ENCODE peak calls at places on chromosomes 12 and 14, in six cellular contexts. One of them, this sample, is unnamed.

GRCh38 chr12:131901431-131902331 is 7.3 kb downstream of the ULK1 start:
- DNase-seq in HFF-Myc: no peak
- DNase-seq in CD8-positive, alpha-beta T cell: no peak
- DNase-seq in thoracic aorta: no peak
- DNase-seq in fibroblast of pulmonary artery: no peak
- DNase-seq in RWPE2: peak
- DNase-seq in this sample: no peak

GRCh38 chr14:55265197-55265596 is 6.0 kb upstream of the FBXO34 start:
- DNase-seq in HFF-Myc: no peak
- DNase-seq in CD8-positive, alpha-beta T cell: no peak
- DNase-seq in thoracic aorta: no peak
- DNase-seq in fibroblast of pulmonary artery: no peak
- DNase-seq in RWPE2: no peak
- DNase-seq in this sample: no peak

GRCh38 chr12:132144115-132145071 is at the start of the genes DDX51 and NOC4L:
- DNase-seq in HFF-Myc: peak
- DNase-seq in CD8-positive, alpha-beta T cell: peak
- DNase-seq in thoracic aorta: peak
- DNase-seq in fibroblast of pulmonary artery: peak
- DNase-seq in RWPE2: peak
- DNase-seq in this sample: peak

GRCh38 chr12:13547283-13547682 is 350.8 kb downstream of the EMP1 start:
- DNase-seq in HFF-Myc: no peak
- DNase-seq in CD8-positive, alpha-beta T cell: no peak
- DNase-seq in thoracic aorta: no peak
- DNase-seq in fibroblast of pulmonary artery: no peak
- DNase-seq in RWPE2: no peak
- DNase-seq in this sample: no peak

GRCh38 chr12:128012110-128012509 is 254.9 kb upstream of the TMEM132C start:
- DNase-seq in HFF-Myc: no peak
- DNase-seq in CD8-positive, alpha-beta T cell: no peak
- DNase-seq in thoracic aorta: no peak
- DNase-seq in fibroblast of pulmonary artery: no peak
- DNase-seq in RWPE2: no peak
- DNase-seq in this sample: no peak

GRCh38 chr12:89571481-89572190 is 45.8 kb upstream of the POC1B start:
- DNase-seq in HFF-Myc: peak
- DNase-seq in CD8-positive, alpha-beta T cell: no peak
- DNase-seq in thoracic aorta: no peak
- DNase-seq in fibroblast of pulmonary artery: peak
- DNase-seq in RWPE2: no peak
- DNase-seq in this sample: peak

GRCh38 chr14:91830777-91831176 is 36.6 kb downstream of the TC2N start:
- DNase-seq in HFF-Myc: no peak
- DNase-seq in CD8-positive, alpha-beta T cell: no peak
- DNase-seq in thoracic aorta: no peak
- DNase-seq in fibroblast of pulmonary artery: no peak
- DNase-seq in RWPE2: no peak
- DNase-seq in this sample: no peak

GRCh38 chr12:30996752-30997151 is 70.2 kb downstream of the TSPAN11 start:
- DNase-seq in HFF-Myc: no peak
- DNase-seq in CD8-positive, alpha-beta T cell: no peak
- DNase-seq in thoracic aorta: no peak
- DNase-seq in fibroblast of pulmonary artery: no peak
- DNase-seq in RWPE2: no peak
- DNase-seq in this sample: no peak

GRCh38 chr14:96053600-96054381 is 14.6 kb downstream of the C14orf132 start:
- DNase-seq in HFF-Myc: peak
- DNase-seq in CD8-positive, alpha-beta T cell: no peak
- DNase-seq in thoracic aorta: peak
- DNase-seq in fibroblast of pulmonary artery: peak
- DNase-seq in RWPE2: no peak
- DNase-seq in this sample: peak

GRCh38 chr12:116172224-116172849 is 105.2 kb downstream of the MED13L start:
- DNase-seq in HFF-Myc: no peak
- DNase-seq in CD8-positive, alpha-beta T cell: no peak
- DNase-seq in thoracic aorta: no peak
- DNase-seq in fibroblast of pulmonary artery: peak
- DNase-seq in RWPE2: no peak
- DNase-seq in this sample: no peak

GRCh38 chr14:99571303-99571986 is 32.6 kb downstream of the CCDC85C start:
- DNase-seq in HFF-Myc: no peak
- DNase-seq in CD8-positive, alpha-beta T cell: no peak
- DNase-seq in thoracic aorta: no peak
- DNase-seq in fibroblast of pulmonary artery: no peak
- DNase-seq in RWPE2: no peak
- DNase-seq in this sample: no peak

GRCh38 chr14:77660754-77661153 is 44.3 kb upstream of the SPTLC2 start:
- DNase-seq in HFF-Myc: no peak
- DNase-seq in CD8-positive, alpha-beta T cell: no peak
- DNase-seq in thoracic aorta: no peak
- DNase-seq in fibroblast of pulmonary artery: no peak
- DNase-seq in RWPE2: no peak
- DNase-seq in this sample: no peak

GRCh38 chr12:131000000-131000486 is 46.3 kb downstream of the ADGRD1 start:
- DNase-seq in HFF-Myc: no peak
- DNase-seq in CD8-positive, alpha-beta T cell: no peak
- DNase-seq in thoracic aorta: no peak
- DNase-seq in fibroblast of pulmonary artery: no peak
- DNase-seq in RWPE2: no peak
- DNase-seq in this sample: no peak

GRCh38 chr14:100535287-100536131 is 51.7 kb downstream of the BEGAIN start:
- DNase-seq in HFF-Myc: no peak
- DNase-seq in CD8-positive, alpha-beta T cell: no peak
- DNase-seq in thoracic aorta: no peak
- DNase-seq in fibroblast of pulmonary artery: no peak
- DNase-seq in RWPE2: peak
- DNase-seq in this sample: no peak

GRCh38 chr12:128402481-128402880 is 135.5 kb downstream of the TMEM132C start:
- DNase-seq in HFF-Myc: no peak
- DNase-seq in CD8-positive, alpha-beta T cell: no peak
- DNase-seq in thoracic aorta: no peak
- DNase-seq in fibroblast of pulmonary artery: no peak
- DNase-seq in RWPE2: no peak
- DNase-seq in this sample: no peak

GRCh38 chr12:59452259-59452658 is 143.6 kb upstream of the SLC16A7 start:
- DNase-seq in HFF-Myc: peak
- DNase-seq in CD8-positive, alpha-beta T cell: no peak
- DNase-seq in thoracic aorta: no peak
- DNase-seq in fibroblast of pulmonary artery: peak
- DNase-seq in RWPE2: no peak
- DNase-seq in this sample: peak

GRCh38 chr12:101915856-101916255 is 38.5 kb downstream of the DRAM1 start:
- DNase-seq in HFF-Myc: no peak
- DNase-seq in CD8-positive, alpha-beta T cell: no peak
- DNase-seq in thoracic aorta: no peak
- DNase-seq in fibroblast of pulmonary artery: no peak
- DNase-seq in RWPE2: no peak
- DNase-seq in this sample: no peak

GRCh38 chr12:105102673-105103072 is 4.9 kb upstream of the WASHC4 start:
- DNase-seq in HFF-Myc: no peak
- DNase-seq in CD8-positive, alpha-beta T cell: no peak
- DNase-seq in thoracic aorta: no peak
- DNase-seq in fibroblast of pulmonary artery: no peak
- DNase-seq in RWPE2: no peak
- DNase-seq in this sample: no peak

GRCh38 chr12:112906712-112907414 is at the start of gene OAS1:
- DNase-seq in HFF-Myc: peak
- DNase-seq in CD8-positive, alpha-beta T cell: peak
- DNase-seq in thoracic aorta: no peak
- DNase-seq in fibroblast of pulmonary artery: peak
- DNase-seq in RWPE2: no peak
- DNase-seq in this sample: peak

GRCh38 chr12:24851816-24852337 is 97.0 kb downstream of the BCAT1 start:
- DNase-seq in HFF-Myc: no peak
- DNase-seq in CD8-positive, alpha-beta T cell: no peak
- DNase-seq in thoracic aorta: no peak
- DNase-seq in fibroblast of pulmonary artery: no peak
- DNase-seq in RWPE2: no peak
- DNase-seq in this sample: no peak

GRCh38 chr12:110966081-110966760 is 45.8 kb upstream of the MYL2 start:
- DNase-seq in HFF-Myc: no peak
- DNase-seq in CD8-positive, alpha-beta T cell: no peak
- DNase-seq in thoracic aorta: no peak
- DNase-seq in fibroblast of pulmonary artery: peak
- DNase-seq in RWPE2: no peak
- DNase-seq in this sample: no peak

GRCh38 chr12:121080909-121081308 is 41.9 kb upstream of the OASL start:
- DNase-seq in HFF-Myc: no peak
- DNase-seq in CD8-positive, alpha-beta T cell: no peak
- DNase-seq in thoracic aorta: no peak
- DNase-seq in fibroblast of pulmonary artery: no peak
- DNase-seq in RWPE2: no peak
- DNase-seq in this sample: no peak

GRCh38 chr12:50690923-50691322 is 73.0 kb upstream of the ATF1 start:
- DNase-seq in HFF-Myc: no peak
- DNase-seq in CD8-positive, alpha-beta T cell: no peak
- DNase-seq in thoracic aorta: no peak
- DNase-seq in fibroblast of pulmonary artery: peak
- DNase-seq in RWPE2: no peak
- DNase-seq in this sample: no peak

GRCh38 chr12:100797246-100797645 is 2.7 kb downstream of the ANO4 start:
- DNase-seq in HFF-Myc: no peak
- DNase-seq in CD8-positive, alpha-beta T cell: no peak
- DNase-seq in thoracic aorta: no peak
- DNase-seq in fibroblast of pulmonary artery: no peak
- DNase-seq in RWPE2: no peak
- DNase-seq in this sample: no peak

GRCh38 chr12:6272300-6273208 is 37.9 kb upstream of the PLEKHG6 start:
- DNase-seq in HFF-Myc: no peak
- DNase-seq in CD8-positive, alpha-beta T cell: no peak
- DNase-seq in thoracic aorta: no peak
- DNase-seq in fibroblast of pulmonary artery: no peak
- DNase-seq in RWPE2: peak
- DNase-seq in this sample: no peak

GRCh38 chr12:127548123-127548553 is 718.8 kb upstream of the TMEM132C start:
- DNase-seq in HFF-Myc: peak
- DNase-seq in CD8-positive, alpha-beta T cell: no peak
- DNase-seq in thoracic aorta: no peak
- DNase-seq in fibroblast of pulmonary artery: no peak
- DNase-seq in RWPE2: no peak
- DNase-seq in this sample: peak

GRCh38 chr12:116524964-116525379 is 34.2 kb upstream of the MAP1LC3B2 start:
- DNase-seq in HFF-Myc: no peak
- DNase-seq in CD8-positive, alpha-beta T cell: no peak
- DNase-seq in thoracic aorta: no peak
- DNase-seq in fibroblast of pulmonary artery: no peak
- DNase-seq in RWPE2: no peak
- DNase-seq in this sample: peak

GRCh38 chr12:112386726-112387125 is 4.5 kb upstream of the HECTD4 start:
- DNase-seq in HFF-Myc: no peak
- DNase-seq in CD8-positive, alpha-beta T cell: no peak
- DNase-seq in thoracic aorta: no peak
- DNase-seq in fibroblast of pulmonary artery: peak
- DNase-seq in RWPE2: no peak
- DNase-seq in this sample: no peak

GRCh38 chr12:80834724-80835123 is 103.0 kb downstream of the LIN7A start:
- DNase-seq in HFF-Myc: no peak
- DNase-seq in CD8-positive, alpha-beta T cell: no peak
- DNase-seq in thoracic aorta: no peak
- DNase-seq in fibroblast of pulmonary artery: no peak
- DNase-seq in RWPE2: no peak
- DNase-seq in this sample: no peak

GRCh38 chr14:21454843-21455550 is 926 bp downstream of the CHD8 start:
- DNase-seq in HFF-Myc: no peak
- DNase-seq in CD8-positive, alpha-beta T cell: no peak
- DNase-seq in thoracic aorta: no peak
- DNase-seq in fibroblast of pulmonary artery: no peak
- DNase-seq in RWPE2: no peak
- DNase-seq in this sample: no peak

GRCh38 chr12:39037115-39037514 is 131.7 kb upstream of the CPNE8 start:
- DNase-seq in HFF-Myc: no peak
- DNase-seq in CD8-positive, alpha-beta T cell: no peak
- DNase-seq in thoracic aorta: no peak
- DNase-seq in fibroblast of pulmonary artery: no peak
- DNase-seq in RWPE2: no peak
- DNase-seq in this sample: no peak
- H3K4me3 ChIP-seq in HFF-Myc: no peak
- H3K4me3 ChIP-seq in CD8-positive, alpha-beta T cell: no peak
- H3K4me3 ChIP-seq in thoracic aorta: no peak
- H3K4me3 ChIP-seq in fibroblast of pulmonary artery: no peak
- H3K4me3 ChIP-seq in RWPE2: no peak
- H3K4me3 ChIP-seq in this sample: no peak

GRCh38 chr12:57738142-57738474 is 434 bp downstream of the AGAP2 start:
- DNase-seq in HFF-Myc: no peak
- DNase-seq in CD8-positive, alpha-beta T cell: no peak
- DNase-seq in thoracic aorta: no peak
- DNase-seq in fibroblast of pulmonary artery: no peak
- DNase-seq in RWPE2: no peak
- DNase-seq in this sample: no peak
- H3K4me3 ChIP-seq in HFF-Myc: peak
- H3K4me3 ChIP-seq in CD8-positive, alpha-beta T cell: no peak
- H3K4me3 ChIP-seq in thoracic aorta: peak
- H3K4me3 ChIP-seq in fibroblast of pulmonary artery: peak
- H3K4me3 ChIP-seq in RWPE2: peak
- H3K4me3 ChIP-seq in this sample: no peak

GRCh38 chr12:91513354-91513753 is 330.7 kb upstream of the DCN start:
- DNase-seq in HFF-Myc: no peak
- DNase-seq in CD8-positive, alpha-beta T cell: no peak
- DNase-seq in thoracic aorta: no peak
- DNase-seq in fibroblast of pulmonary artery: no peak
- DNase-seq in RWPE2: no peak
- DNase-seq in this sample: no peak
- H3K4me3 ChIP-seq in HFF-Myc: no peak
- H3K4me3 ChIP-seq in CD8-positive, alpha-beta T cell: no peak
- H3K4me3 ChIP-seq in thoracic aorta: no peak
- H3K4me3 ChIP-seq in fibroblast of pulmonary artery: no peak
- H3K4me3 ChIP-seq in RWPE2: no peak
- H3K4me3 ChIP-seq in this sample: no peak

GRCh38 chr12:53622724-53623123 is 3.5 kb downstream of the ATF7 start:
- DNase-seq in HFF-Myc: no peak
- DNase-seq in CD8-positive, alpha-beta T cell: no peak
- DNase-seq in thoracic aorta: no peak
- DNase-seq in fibroblast of pulmonary artery: no peak
- DNase-seq in RWPE2: no peak
- DNase-seq in this sample: no peak

GRCh38 chr12:53617700-53618099 is 8.5 kb downstream of the ATF7 start:
- DNase-seq in HFF-Myc: no peak
- DNase-seq in CD8-positive, alpha-beta T cell: no peak
- DNase-seq in thoracic aorta: no peak
- DNase-seq in fibroblast of pulmonary artery: no peak
- DNase-seq in RWPE2: no peak
- DNase-seq in this sample: no peak

GRCh38 chr12:53613821-53614220 is 12.4 kb downstream of the ATF7 start:
- DNase-seq in HFF-Myc: no peak
- DNase-seq in CD8-positive, alpha-beta T cell: no peak
- DNase-seq in thoracic aorta: no peak
- DNase-seq in fibroblast of pulmonary artery: no peak
- DNase-seq in RWPE2: no peak
- DNase-seq in this sample: no peak

GRCh38 chr12:53616950-53617349 is 9.2 kb downstream of the ATF7 start:
- DNase-seq in HFF-Myc: no peak
- DNase-seq in CD8-positive, alpha-beta T cell: no peak
- DNase-seq in thoracic aorta: no peak
- DNase-seq in fibroblast of pulmonary artery: no peak
- DNase-seq in RWPE2: no peak
- DNase-seq in this sample: no peak

GRCh38 chr12:53618340-53618739 is 7.8 kb downstream of the ATF7 start:
- DNase-seq in HFF-Myc: no peak
- DNase-seq in CD8-positive, alpha-beta T cell: no peak
- DNase-seq in thoracic aorta: no peak
- DNase-seq in fibroblast of pulmonary artery: no peak
- DNase-seq in RWPE2: no peak
- DNase-seq in this sample: no peak
- H3K4me3 ChIP-seq in HFF-Myc: no peak
- H3K4me3 ChIP-seq in CD8-positive, alpha-beta T cell: peak
- H3K4me3 ChIP-seq in thoracic aorta: peak
- H3K4me3 ChIP-seq in fibroblast of pulmonary artery: peak
- H3K4me3 ChIP-seq in RWPE2: peak
- H3K4me3 ChIP-seq in this sample: peak

GRCh38 chr14:102544034-102544744 is 34.6 kb upstream of the ANKRD9 start:
- DNase-seq in HFF-Myc: no peak
- DNase-seq in CD8-positive, alpha-beta T cell: no peak
- DNase-seq in thoracic aorta: no peak
- DNase-seq in fibroblast of pulmonary artery: no peak
- DNase-seq in RWPE2: no peak
- DNase-seq in this sample: no peak
- H3K4me3 ChIP-seq in HFF-Myc: no peak
- H3K4me3 ChIP-seq in CD8-positive, alpha-beta T cell: no peak
- H3K4me3 ChIP-seq in thoracic aorta: peak
- H3K4me3 ChIP-seq in fibroblast of pulmonary artery: no peak
- H3K4me3 ChIP-seq in RWPE2: no peak
- H3K4me3 ChIP-seq in this sample: no peak